ENCODE peak calls at places on chromosomes 16 and 17, in five cellular contexts. F is IMR-90, V is pancreas, D is neural progenitor cell, Y is ovary. L is an unnamed sample. For H3K4me1, the result is how much of the 10 kb centered on the place peaks cover.

GRCh38 chr16:66618588-66618987 is 14.1 kb downstream of the CMTM3 start:
- DNase-seq in V (no peak), Y (no peak), D (no peak), F (peak), L (no peak)

GRCh38 chr16:49563666-49564065 is 190.1 kb downstream of the C16orf78 start:
- DNase-seq in V (no peak), Y (no peak), F (peak), D (no peak), L (no peak)

GRCh38 chr17:17342242-17342945 is 39.2 kb downstream of the NT5M start:
- DNase-seq in F (no peak), V (no peak), Y (no peak), D (no peak), L (no peak)

GRCh38 chr16:49630783-49631182 is 225.1 kb downstream of the ZNF423 start:
- DNase-seq in Y (peak), D (no peak), F (no peak), V (no peak), L (no peak)

GRCh38 chr17:11969565-11969964 is 27.7 kb downstream of the ZNF18 start:
- DNase-seq in Y (no peak), F (no peak), D (no peak), V (no peak), L (no peak)

GRCh38 chr17:80836971-80837481 is 154.6 kb upstream of the CHMP6 start:
- DNase-seq in V (no peak), F (no peak), Y (no peak), D (no peak), L (no peak)

GRCh38 chr16:3782566-3782965 is 65.2 kb upstream of the TRAP1 start:
- DNase-seq in D (no peak), V (no peak), Y (no peak), F (no peak), L (no peak)

GRCh38 chr17:7063518-7064094 is 16.4 kb downstream of the CLEC10A start:
- DNase-seq in D (no peak), F (no peak), Y (no peak), V (no peak), L (no peak)

GRCh38 chr16:85445779-85446222 is 167.3 kb upstream of the GSE1 start:
- DNase-seq in V (peak), Y (no peak), D (no peak), F (peak), L (no peak)

GRCh38 chr16:16015849-16016248 is 66.4 kb downstream of the ABCC1 start:
- DNase-seq in Y (no peak), D (no peak), F (no peak), V (no peak), L (no peak)

GRCh38 chr17:78535285-78536197 is 41.7 kb downstream of the DNAH17 start:
- DNase-seq in Y (no peak), F (no peak), D (no peak), V (no peak), L (no peak)

GRCh38 chr16:89921699-89922476 is 1.3 kb upstream of the TUBB3 start:
- DNase-seq in V (no peak), F (peak), D (peak), Y (peak), L (peak)

GRCh38 chr17:73564856-73565255 is 79.4 kb downstream of the SDK2 start:
- DNase-seq in D (no peak), V (no peak), F (no peak), Y (no peak), L (no peak)

GRCh38 chr17:45228985-45229517 is 7.4 kb downstream of the FMNL1 start:
- DNase-seq in Y (peak), V (peak), D (peak), F (peak), L (peak)

GRCh38 chr17:10169274-10169673 is 29.1 kb downstream of the GAS7 start:
- DNase-seq in F (no peak), Y (no peak), V (no peak), D (no peak), L (no peak)

GRCh38 chr16:642189-643049 is 791 bp downstream of the MCRIP2 start:
- DNase-seq in Y (peak), D (peak), F (no peak), V (peak), L (peak)

GRCh38 chr16:12009462-12009861 is 32.9 kb downstream of the SNX29 start:
- DNase-seq in Y (no peak), D (no peak), V (no peak), F (no peak), L (no peak)

GRCh38 chr17:81514735-81515529 is 2.3 kb upstream of the ACTG1 start:
- DNase-seq in V (peak), D (peak), Y (peak), F (peak), L (peak)

GRCh38 chr16:8935989-8936388 is 27.7 kb downstream of the USP7 start:
- DNase-seq in V (no peak), F (no peak), D (peak), Y (no peak), L (no peak)

GRCh38 chr17:83068641-83069570 is 10.5 kb upstream of the METRNL start:
- DNase-seq in Y (no peak), D (no peak), F (no peak), V (peak), L (peak)

GRCh38 chr17:34750004-34750403 is 170.6 kb downstream of the TMEM132E start:
- DNase-seq in F (no peak), Y (no peak), V (no peak), D (no peak), L (no peak)

GRCh38 chr16:64470916-64471315 is 650.9 kb downstream of the CDH11 start:
- DNase-seq in D (no peak), F (no peak), Y (no peak), V (no peak), L (no peak)

GRCh38 chr16:64475627-64476351 is 646.1 kb downstream of the CDH11 start:
- DNase-seq in D (no peak), Y (no peak), F (peak), V (no peak), L (no peak)

GRCh38 chr16:64469351-64469750 is 652.5 kb downstream of the CDH11 start:
- DNase-seq in D (no peak), Y (no peak), F (no peak), V (no peak), L (no peak)

GRCh38 chr16:64468515-64469090 is 653.3 kb downstream of the CDH11 start:
- DNase-seq in V (no peak), D (no peak), Y (no peak), F (no peak), L (no peak)

GRCh38 chr16:64469906-64470702 is 651.8 kb downstream of the CDH11 start:
- DNase-seq in Y (no peak), F (no peak), V (no peak), D (peak), L (peak)
- TF ChIP-seq CTCF in Y (no peak), F (peak), V (no peak), D (no peak), L (peak)

DNA sequence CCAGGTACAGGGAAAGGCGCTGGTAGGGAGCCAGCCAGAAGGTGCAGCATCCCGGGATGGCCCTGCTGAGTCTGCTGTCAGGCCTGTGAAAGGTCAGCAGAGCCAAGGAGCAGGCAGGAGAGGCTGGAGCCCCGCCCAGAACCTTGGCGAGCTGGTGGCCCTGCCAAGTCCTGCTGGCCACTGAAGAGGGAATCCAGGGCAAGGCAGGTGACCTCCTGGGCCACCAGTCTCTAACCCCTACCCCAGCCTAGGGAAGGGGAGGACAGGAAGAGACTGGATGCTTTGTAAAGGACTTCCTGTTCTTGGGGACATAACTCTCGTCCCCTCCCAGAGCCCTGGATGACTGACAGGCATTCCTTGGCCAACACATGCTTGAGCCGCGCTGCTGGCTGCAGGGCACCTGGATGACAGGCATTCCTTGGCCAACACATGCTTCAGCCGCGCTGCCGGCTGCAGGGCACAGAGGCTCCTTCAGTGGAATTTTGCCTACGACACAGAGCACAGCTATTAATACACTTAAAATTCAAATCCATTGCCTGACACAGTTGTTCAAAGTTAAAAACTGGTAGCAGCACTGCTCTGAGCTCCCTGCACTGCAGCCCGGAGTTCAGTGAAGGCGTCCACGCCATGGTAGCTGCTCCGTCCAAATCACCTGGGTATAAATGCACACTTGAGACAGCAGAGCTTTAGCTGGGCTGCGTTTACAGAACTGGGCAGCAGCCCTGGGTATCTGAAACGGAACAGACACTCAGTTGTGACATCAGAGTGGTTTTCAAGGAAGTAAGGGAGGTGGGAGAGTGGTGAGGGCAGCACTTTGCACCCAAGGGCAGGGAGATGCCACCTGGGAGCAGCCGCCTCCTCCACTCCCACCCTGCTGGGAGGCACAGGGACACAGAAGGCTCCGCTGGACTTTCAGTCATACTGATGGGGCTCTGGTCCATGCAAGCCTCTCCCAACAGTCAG is 2.0 kb upstream of the BRICD5 start:
- DNase-seq in Y (no peak), F (no peak), V (peak), D (no peak), L (peak)
- H3K4me3 ChIP-seq in Y (no peak), F (no peak), V (peak), D (peak), L (peak)

GRCh38 chr17:38588775-38589174 is 17.0 kb downstream of the SRCIN1 start:
- DNase-seq in F (no peak), V (no peak), Y (no peak), D (no peak), L (no peak)

GRCh38 chr17:38592487-38592886 is 13.3 kb downstream of the SRCIN1 start:
- DNase-seq in Y (no peak), V (no peak), F (no peak), D (no peak), L (no peak)

GRCh38 chr17:38589462-38590114 is 16.2 kb downstream of the SRCIN1 start:
- DNase-seq in V (no peak), F (no peak), D (no peak), Y (no peak), L (no peak)

GRCh38 chr17:38590988-38591758 is 14.6 kb downstream of the SRCIN1 start:
- DNase-seq in F (no peak), Y (no peak), V (no peak), D (peak), L (no peak)

DNA sequence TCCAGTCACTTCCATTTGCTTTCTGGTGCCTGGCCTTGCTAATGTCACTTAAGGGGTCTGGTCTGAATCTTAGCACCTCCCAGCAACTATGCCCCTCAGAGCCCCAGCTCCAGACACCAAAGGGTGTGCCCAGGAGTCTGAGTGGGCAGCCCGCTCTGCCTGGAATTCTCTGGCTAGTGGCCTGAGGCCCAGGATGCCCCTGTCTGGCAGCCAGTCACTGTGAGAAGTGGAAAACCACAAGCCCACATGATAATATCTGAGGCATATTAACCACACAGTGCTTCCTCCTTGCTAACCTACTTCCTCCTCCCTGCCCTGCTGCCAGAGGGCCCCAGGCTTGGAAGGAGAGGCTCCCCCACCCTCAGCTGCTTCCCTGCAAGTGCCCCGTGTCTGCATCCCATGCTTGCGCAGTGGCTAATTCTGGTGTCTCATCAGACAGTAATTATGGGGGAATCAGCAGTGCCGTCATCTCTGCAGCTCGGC is 14.0 kb downstream of the SRCIN1 start:
- DNase-seq in D (no peak), F (no peak), Y (no peak), V (no peak), L (no peak)
- H3K4me1 ChIP-seq in D (under half), F (under half), Y (under half), V (under half), L (under half)

DNA sequence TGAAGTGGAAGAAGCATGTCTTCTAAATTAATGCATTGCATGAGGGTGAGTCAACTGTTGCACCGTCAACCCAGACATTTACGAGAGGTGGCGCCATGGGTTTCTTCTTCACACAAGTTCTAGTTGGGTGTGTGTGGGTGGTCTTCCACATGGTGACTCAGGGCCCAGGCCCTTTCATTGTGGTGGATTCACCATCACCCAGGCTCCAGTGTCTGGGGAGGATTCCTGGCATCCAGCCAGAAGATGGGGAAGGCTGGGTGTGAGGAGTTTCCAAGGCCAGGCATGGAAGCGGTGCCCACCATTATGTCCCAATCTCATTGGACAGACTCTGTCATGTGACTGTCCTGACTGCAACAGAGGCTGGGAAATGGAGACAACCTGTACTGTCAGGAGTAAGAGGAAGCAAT is 21.4 kb upstream of the JPH3 start:
- DNase-seq in F (peak), Y (no peak), D (no peak), V (no peak), L (no peak)
- TF ChIP-seq CTCF in F (no peak), Y (no peak), D (no peak), V (no peak), L (no peak)

GRCh38 chr17:14373587-14374259 is 72.8 kb downstream of the HS3ST3B1 start:
- DNase-seq in V (no peak), D (no peak), F (peak), Y (no peak), L (no peak)
- H3K4me3 ChIP-seq in V (no peak), D (no peak), F (no peak), Y (no peak), L (no peak)

DNA sequence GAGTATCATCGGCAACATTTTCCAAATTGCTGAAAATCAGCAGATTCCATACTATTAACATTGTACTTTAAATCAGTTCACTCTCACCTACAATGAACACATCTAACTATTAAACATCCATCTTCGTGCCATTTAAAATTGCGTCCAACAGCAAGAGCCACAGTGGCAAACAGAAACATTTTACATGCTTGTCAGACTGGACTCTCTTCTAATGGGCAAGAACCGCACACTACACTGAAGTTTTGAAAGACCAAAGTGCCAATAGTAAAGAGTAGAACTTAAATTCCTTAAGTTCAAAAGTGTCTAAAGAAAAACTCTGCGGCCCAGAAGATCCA is 652 bp downstream of the RPS15A start:
- DNase-seq in Y (no peak), D (no peak), F (no peak), V (no peak), L (no peak)
- H3K4me1 ChIP-seq in Y (under half), D (under half), F (under half), V (under half), L (under half)

GRCh38 chr16:13921328-13921727 is 1.4 kb downstream of the ERCC4 start:
- DNase-seq in D (no peak), V (no peak), Y (no peak), F (no peak), L (no peak)

GRCh38 chr16:13920510-13920818 is 510 bp downstream of the ERCC4 start:
- DNase-seq in D (no peak), Y (no peak), V (no peak), F (no peak), L (no peak)

GRCh38 chr16:13915033-13915635 is 4.8 kb upstream of the ERCC4 start:
- DNase-seq in Y (no peak), F (no peak), D (no peak), V (no peak), L (no peak)

GRCh38 chr16:13919683-13920509 is at the start of gene ERCC4:
- DNase-seq in Y (peak), F (peak), V (peak), D (peak), L (peak)

DNA sequence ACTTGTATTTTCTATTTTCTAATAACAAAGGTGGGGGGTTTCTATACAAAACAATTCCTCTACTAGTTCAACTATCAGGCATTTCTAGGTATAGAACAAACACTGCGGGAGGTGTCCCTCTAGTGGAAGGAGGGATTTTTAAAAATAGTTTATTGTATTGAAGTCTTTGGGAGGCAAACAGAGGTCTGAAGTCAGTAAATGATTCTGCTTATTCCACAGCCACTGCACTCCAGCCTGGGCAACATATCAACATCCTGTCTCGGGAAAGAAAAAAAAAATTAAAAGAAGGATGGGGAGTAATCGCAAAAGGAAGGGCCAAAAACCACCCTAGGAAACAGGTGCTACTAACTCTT is 648 bp upstream of the ERCC4 start:
- DNase-seq in F (peak), V (no peak), Y (no peak), D (peak), L (no peak)
- TF ChIP-seq CTCF in F (peak), V (no peak), Y (no peak), D (no peak), L (no peak)

GRCh38 chr17:5011928-5012327 is 14.2 kb downstream of the KIF1C start:
- DNase-seq in F (peak), V (no peak), Y (no peak), D (no peak), L (no peak)
- H3K4me3 ChIP-seq in F (no peak), V (no peak), Y (no peak), D (no peak), L (no peak)

DNA sequence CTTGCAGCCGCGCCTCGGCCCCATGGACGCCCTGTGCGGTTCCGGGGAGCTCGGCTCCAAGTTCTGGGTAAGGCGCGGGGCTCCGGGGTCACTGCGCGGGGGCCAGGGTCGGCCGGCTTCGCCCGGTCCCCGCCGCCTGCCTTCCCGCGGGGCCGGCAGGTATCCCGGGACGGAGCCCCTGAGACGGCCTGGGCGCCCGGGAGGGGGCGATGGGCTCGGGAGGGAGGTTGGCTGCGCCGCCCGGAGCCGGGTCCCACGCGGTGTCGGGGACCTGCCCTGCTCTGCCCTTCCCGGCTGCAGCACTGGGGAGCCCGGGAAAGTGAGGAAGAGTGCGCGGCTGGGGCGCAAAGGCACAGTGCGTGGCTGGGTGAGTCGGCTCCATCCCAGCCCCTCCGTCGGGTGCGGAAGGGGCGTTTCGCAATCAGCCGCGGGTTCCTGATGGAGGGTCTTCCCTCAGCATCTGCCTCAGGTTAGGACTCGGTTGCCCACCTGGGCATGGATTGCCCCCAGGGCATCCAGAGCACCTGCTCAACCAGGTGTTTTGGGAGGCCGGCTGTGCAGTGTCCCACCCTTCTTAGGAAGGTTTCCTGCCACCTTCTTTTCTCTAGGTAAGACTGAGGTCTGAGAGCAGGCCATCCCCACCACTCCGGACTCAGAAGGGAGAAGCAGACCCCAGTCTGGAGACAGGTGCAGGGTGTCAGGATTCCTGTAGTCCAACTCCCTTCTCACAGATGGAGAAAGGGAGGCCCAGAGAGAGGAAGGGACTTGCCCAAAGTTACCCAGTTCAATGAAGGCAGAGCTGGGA is 436 bp downstream of the ABCC3 start:
- DNase-seq in Y (no peak), D (peak), F (no peak), V (peak), L (no peak)
- H3K4me1 ChIP-seq in Y (under half), D (under half), F (under half), V (under half), L (under half)

L was measured in heart right ventricle.